ENCODE peak calls at places on chromosomes 12 and 14, in ten cellular contexts. One of them, this sample, is unnamed.

GRCh38 chr12:33555128-33555527 is 115.5 kb upstream of the SYT10 start:
- DNase-seq in AG10803: no peak
- DNase-seq in T follicular helper cell: no peak
- DNase-seq in activated CD4-positive, CD25-positive, alpha-beta regulatory T cell: no peak
- DNase-seq in GM03348: no peak
- DNase-seq in foreskin melanocyte: no peak
- DNase-seq in stromal cell of bone marrow: no peak
- DNase-seq in nucleus accumbens: no peak
- DNase-seq in T-helper 1 cell: no peak
- DNase-seq in tibial artery: no peak
- DNase-seq in this sample: no peak

GRCh38 chr14:104875811-104876210 is 10.7 kb downstream of the CEP170B start:
- DNase-seq in tibial artery: no peak
- DNase-seq in T follicular helper cell: no peak
- DNase-seq in GM03348: no peak
- DNase-seq in stromal cell of bone marrow: no peak
- DNase-seq in nucleus accumbens: no peak
- DNase-seq in foreskin melanocyte: no peak
- DNase-seq in T-helper 1 cell: no peak
- DNase-seq in activated CD4-positive, CD25-positive, alpha-beta regulatory T cell: no peak
- DNase-seq in AG10803: no peak
- DNase-seq in this sample: no peak

GRCh38 chr14:44108601-44109000 is 398.5 kb downstream of the FSCB start:
- DNase-seq in T-helper 1 cell: no peak
- DNase-seq in AG10803: no peak
- DNase-seq in stromal cell of bone marrow: no peak
- DNase-seq in foreskin melanocyte: no peak
- DNase-seq in activated CD4-positive, CD25-positive, alpha-beta regulatory T cell: no peak
- DNase-seq in GM03348: no peak
- DNase-seq in tibial artery: no peak
- DNase-seq in nucleus accumbens: no peak
- DNase-seq in T follicular helper cell: no peak
- DNase-seq in this sample: peak

GRCh38 chr12:3622732-3623690 is 129.9 kb downstream of the CRACR2A start:
- DNase-seq in T-helper 1 cell: no peak
- DNase-seq in nucleus accumbens: peak
- DNase-seq in foreskin melanocyte: no peak
- DNase-seq in T follicular helper cell: no peak
- DNase-seq in AG10803: no peak
- DNase-seq in GM03348: no peak
- DNase-seq in tibial artery: no peak
- DNase-seq in activated CD4-positive, CD25-positive, alpha-beta regulatory T cell: no peak
- DNase-seq in stromal cell of bone marrow: no peak
- DNase-seq in this sample: no peak

GRCh38 chr12:110349521-110350151 is 53.9 kb downstream of the ANAPC7 start:
- DNase-seq in AG10803: no peak
- DNase-seq in T-helper 1 cell: no peak
- DNase-seq in GM03348: no peak
- DNase-seq in nucleus accumbens: no peak
- DNase-seq in activated CD4-positive, CD25-positive, alpha-beta regulatory T cell: no peak
- DNase-seq in tibial artery: no peak
- DNase-seq in stromal cell of bone marrow: no peak
- DNase-seq in foreskin melanocyte: no peak
- DNase-seq in T follicular helper cell: peak
- DNase-seq in this sample: no peak

GRCh38 chr14:69716483-69717187 is 50.3 kb upstream of the SRSF5 start:
- DNase-seq in T follicular helper cell: no peak
- DNase-seq in stromal cell of bone marrow: peak
- DNase-seq in T-helper 1 cell: no peak
- DNase-seq in foreskin melanocyte: no peak
- DNase-seq in GM03348: peak
- DNase-seq in tibial artery: no peak
- DNase-seq in activated CD4-positive, CD25-positive, alpha-beta regulatory T cell: no peak
- DNase-seq in AG10803: peak
- DNase-seq in nucleus accumbens: no peak
- DNase-seq in this sample: peak

GRCh38 chr12:102816816-102817434 is 100.1 kb downstream of the PAH start:
- DNase-seq in activated CD4-positive, CD25-positive, alpha-beta regulatory T cell: no peak
- DNase-seq in foreskin melanocyte: no peak
- DNase-seq in tibial artery: no peak
- DNase-seq in GM03348: peak
- DNase-seq in AG10803: peak
- DNase-seq in stromal cell of bone marrow: peak
- DNase-seq in T-helper 1 cell: no peak
- DNase-seq in nucleus accumbens: no peak
- DNase-seq in T follicular helper cell: no peak
- DNase-seq in this sample: peak

GRCh38 chr12:100953217-100953616 is 158.6 kb downstream of the ANO4 start:
- DNase-seq in T follicular helper cell: no peak
- DNase-seq in foreskin melanocyte: no peak
- DNase-seq in nucleus accumbens: no peak
- DNase-seq in stromal cell of bone marrow: no peak
- DNase-seq in GM03348: no peak
- DNase-seq in activated CD4-positive, CD25-positive, alpha-beta regulatory T cell: no peak
- DNase-seq in AG10803: no peak
- DNase-seq in tibial artery: no peak
- DNase-seq in T-helper 1 cell: no peak
- DNase-seq in this sample: peak

GRCh38 chr12:104314242-104314614 is 10.7 kb downstream of the EID3 start:
- DNase-seq in activated CD4-positive, CD25-positive, alpha-beta regulatory T cell: no peak
- DNase-seq in stromal cell of bone marrow: no peak
- DNase-seq in T follicular helper cell: no peak
- DNase-seq in tibial artery: no peak
- DNase-seq in foreskin melanocyte: no peak
- DNase-seq in T-helper 1 cell: no peak
- DNase-seq in AG10803: no peak
- DNase-seq in GM03348: no peak
- DNase-seq in nucleus accumbens: no peak
- DNase-seq in this sample: no peak

GRCh38 chr12:53230971-53231858 is 794 bp downstream of the RARG start:
- DNase-seq in nucleus accumbens: no peak
- DNase-seq in GM03348: no peak
- DNase-seq in stromal cell of bone marrow: no peak
- DNase-seq in T follicular helper cell: no peak
- DNase-seq in AG10803: no peak
- DNase-seq in tibial artery: no peak
- DNase-seq in activated CD4-positive, CD25-positive, alpha-beta regulatory T cell: no peak
- DNase-seq in foreskin melanocyte: no peak
- DNase-seq in T-helper 1 cell: no peak
- DNase-seq in this sample: no peak

GRCh38 chr12:106682594-106683234 is 91.8 kb upstream of the RIC8B start:
- DNase-seq in activated CD4-positive, CD25-positive, alpha-beta regulatory T cell: no peak
- DNase-seq in tibial artery: no peak
- DNase-seq in T-helper 1 cell: no peak
- DNase-seq in GM03348: no peak
- DNase-seq in T follicular helper cell: no peak
- DNase-seq in AG10803: peak
- DNase-seq in nucleus accumbens: no peak
- DNase-seq in stromal cell of bone marrow: peak
- DNase-seq in foreskin melanocyte: peak
- DNase-seq in this sample: peak

GRCh38 chr12:44812062-44812461 is 64.1 kb downstream of the NELL2 start:
- DNase-seq in activated CD4-positive, CD25-positive, alpha-beta regulatory T cell: no peak
- DNase-seq in T follicular helper cell: peak
- DNase-seq in GM03348: no peak
- DNase-seq in stromal cell of bone marrow: no peak
- DNase-seq in T-helper 1 cell: peak
- DNase-seq in tibial artery: no peak
- DNase-seq in nucleus accumbens: no peak
- DNase-seq in foreskin melanocyte: peak
- DNase-seq in AG10803: no peak
- DNase-seq in this sample: peak

GRCh38 chr12:41893491-41893890 is 251.2 kb downstream of the GXYLT1 start:
- DNase-seq in nucleus accumbens: no peak
- DNase-seq in AG10803: no peak
- DNase-seq in GM03348: no peak
- DNase-seq in foreskin melanocyte: no peak
- DNase-seq in activated CD4-positive, CD25-positive, alpha-beta regulatory T cell: no peak
- DNase-seq in tibial artery: no peak
- DNase-seq in T-helper 1 cell: no peak
- DNase-seq in stromal cell of bone marrow: no peak
- DNase-seq in T follicular helper cell: no peak
- DNase-seq in this sample: no peak

GRCh38 chr12:30026621-30027234 is 243.0 kb upstream of the TMTC1 start:
- DNase-seq in T follicular helper cell: no peak
- DNase-seq in nucleus accumbens: no peak
- DNase-seq in foreskin melanocyte: peak
- DNase-seq in T-helper 1 cell: no peak
- DNase-seq in activated CD4-positive, CD25-positive, alpha-beta regulatory T cell: no peak
- DNase-seq in stromal cell of bone marrow: no peak
- DNase-seq in AG10803: peak
- DNase-seq in tibial artery: no peak
- DNase-seq in GM03348: peak
- DNase-seq in this sample: no peak

GRCh38 chr14:83924259-83924658 is 1605.7 kb upstream of the FLRT2 start:
- DNase-seq in AG10803: no peak
- DNase-seq in stromal cell of bone marrow: no peak
- DNase-seq in tibial artery: no peak
- DNase-seq in nucleus accumbens: no peak
- DNase-seq in T follicular helper cell: no peak
- DNase-seq in T-helper 1 cell: no peak
- DNase-seq in activated CD4-positive, CD25-positive, alpha-beta regulatory T cell: no peak
- DNase-seq in foreskin melanocyte: no peak
- DNase-seq in GM03348: no peak
- DNase-seq in this sample: no peak

GRCh38 chr12:48307269-48307668 is 43.5 kb downstream of the ZNF641 start:
- DNase-seq in GM03348: no peak
- DNase-seq in foreskin melanocyte: no peak
- DNase-seq in AG10803: no peak
- DNase-seq in activated CD4-positive, CD25-positive, alpha-beta regulatory T cell: no peak
- DNase-seq in tibial artery: no peak
- DNase-seq in T-helper 1 cell: no peak
- DNase-seq in T follicular helper cell: no peak
- DNase-seq in stromal cell of bone marrow: no peak
- DNase-seq in nucleus accumbens: no peak
- DNase-seq in this sample: no peak

GRCh38 chr12:116353958-116354357 is 76.5 kb upstream of the MED13L start:
- DNase-seq in stromal cell of bone marrow: no peak
- DNase-seq in tibial artery: no peak
- DNase-seq in foreskin melanocyte: no peak
- DNase-seq in activated CD4-positive, CD25-positive, alpha-beta regulatory T cell: no peak
- DNase-seq in T-helper 1 cell: no peak
- DNase-seq in AG10803: no peak
- DNase-seq in GM03348: no peak
- DNase-seq in nucleus accumbens: no peak
- DNase-seq in T follicular helper cell: no peak
- DNase-seq in this sample: no peak

GRCh38 chr12:47942327-47943230 is 20.8 kb upstream of the TMEM106C start:
- DNase-seq in T-helper 1 cell: peak
- DNase-seq in activated CD4-positive, CD25-positive, alpha-beta regulatory T cell: peak
- DNase-seq in stromal cell of bone marrow: no peak
- DNase-seq in tibial artery: no peak
- DNase-seq in GM03348: no peak
- DNase-seq in T follicular helper cell: no peak
- DNase-seq in AG10803: no peak
- DNase-seq in nucleus accumbens: no peak
- DNase-seq in foreskin melanocyte: no peak
- DNase-seq in this sample: peak

This sample was measured in NCI-H69.